ENCODE peak calls at places on chromosomes 11 and 22, in eight cellular contexts. S is effector CD4-positive, alpha-beta T cell; V is left ventricle myocardium inferior; Y is cardiac muscle cell; Q is dorsolateral prefrontal cortex; R is H7; H is GM12891; M is naive thymus-derived CD8-positive, alpha-beta T cell. Z is an unnamed sample.
A peak's percentile ranks its signal among the peaks of the same experiment; 100 is the strongest.

GRCh38 chr11:7589861-7590260 is 76.1 kb downstream of the PPFIBP2 start:
- DNase-seq in S (no peak), V (no peak), Y (no peak), Q (no peak), R (no peak), H (no peak), M (no peak), Z (no peak)

GRCh38 chr11:76677010-76677771 is 6.6 kb upstream of the LRRC32 start:
- DNase-seq in S (no peak), V (no peak), Y (no peak), Q (no peak), R (no peak), H (no peak), M (no peak), Z (no peak)

GRCh38 chr11:77353131-77353530 is 51.6 kb upstream of the GDPD4 start:
- DNase-seq in S (no peak), V (no peak), Y (no peak), Q (no peak), R (no peak), H (no peak), M (no peak), Z (no peak)

GRCh38 chr11:133898031-133898769 is 52.9 kb upstream of the SPATA19 start:
- DNase-seq in S (no peak), V (no peak), Y (no peak), Q (no peak), R (peak; percentile 89), H (no peak), M (no peak), Z (peak; percentile 77)

GRCh38 chr11:30830666-30831065 is 244.5 kb upstream of the MPPED2 start:
- DNase-seq in S (no peak), V (no peak), Y (no peak), Q (no peak), R (no peak), H (no peak), M (no peak), Z (no peak)

GRCh38 chr11:31996159-31996881 is 94.6 kb upstream of the RCN1 start:
- DNase-seq in S (no peak), V (no peak), Y (no peak), Q (no peak), R (no peak), H (no peak), M (no peak), Z (no peak)

GRCh38 chr11:69071086-69071800 is 22.5 kb downstream of the TPCN2 start:
- DNase-seq in S (no peak), V (no peak), Y (no peak), Q (no peak), R (no peak), H (no peak), M (no peak), Z (no peak)

GRCh38 chr11:59754494-59754858 is 700 bp upstream of the STX3 start:
- DNase-seq in S (no peak), V (peak; percentile 19), Y (no peak), Q (no peak), R (peak; percentile 48), H (peak; percentile 31), M (peak; percentile 12), Z (peak; percentile 29)

GRCh38 chr11:6362868-6363678 is 27.2 kb upstream of the SMPD1 start:
- DNase-seq in S (peak; percentile 53), V (peak; percentile 81), Y (peak; percentile 88), Q (peak; percentile 50), R (peak; percentile 72), H (peak; percentile 46), M (peak; percentile 47), Z (peak; percentile 87)

GRCh38 chr11:46239801-46240061 is 37.7 kb upstream of the CREB3L1 start:
- DNase-seq in S (no peak), V (no peak), Y (peak; percentile 48), Q (no peak), R (no peak), H (no peak), M (no peak), Z (no peak)

GRCh38 chr11:46916669-46917108 is 1.7 kb downstream of the LRP4 start:
- DNase-seq in S (no peak), V (peak; percentile 70), Y (peak; percentile 83), Q (no peak), R (peak; percentile 86), H (peak; percentile 43), M (no peak), Z (peak; percentile 80)

GRCh38 chr11:107716884-107717532 is 5.2 kb upstream of the SLN start:
- DNase-seq in S (no peak), V (no peak), Y (no peak), Q (no peak), R (no peak), H (no peak), M (no peak), Z (no peak)

GRCh38 chr11:110890995-110891394 is 178.8 kb upstream of the ARHGAP20 start:
- DNase-seq in S (no peak), V (no peak), Y (no peak), Q (no peak), R (no peak), H (no peak), M (no peak), Z (no peak)

GRCh38 chr11:128728767-128729587 is 35.1 kb downstream of the FLI1 start:
- DNase-seq in S (no peak), V (no peak), Y (no peak), Q (no peak), R (no peak), H (no peak), M (no peak), Z (no peak)

GRCh38 chr11:64924910-64925284 is 408 bp downstream of the PPP2R5B start:
- DNase-seq in S (no peak), V (no peak), Y (no peak), Q (no peak), R (peak; percentile 83), H (no peak), M (no peak), Z (no peak)

GRCh38 chr11:19781351-19781750 is 68.7 kb downstream of the NAV2 start:
- DNase-seq in S (no peak), V (no peak), Y (no peak), Q (no peak), R (no peak), H (no peak), M (no peak), Z (no peak)

GRCh38 chr11:76170473-76170872 is 35.8 kb downstream of the WNT11 start:
- DNase-seq in S (no peak), V (no peak), Y (no peak), Q (no peak), R (no peak), H (no peak), M (no peak), Z (no peak)

GRCh38 chr11:88629496-88629895 is 292.0 kb upstream of the CTSC start:
- DNase-seq in S (no peak), V (no peak), Y (no peak), Q (no peak), R (no peak), H (no peak), M (no peak), Z (no peak)

GRCh38 chr11:790721-791564 is 1.1 kb upstream of the CEND1 start:
- DNase-seq in S (no peak), V (no peak), Y (peak; percentile 41), Q (no peak), R (peak; percentile 94), H (no peak), M (no peak), Z (peak; percentile 70)

GRCh38 chr11:6612816-6613136 is 760 bp upstream of the TAF10 start:
- DNase-seq in S (no peak), V (no peak), Y (no peak), Q (no peak), R (peak; percentile 70), H (no peak), M (no peak), Z (peak; percentile 37)

GRCh38 chr22:25759825-25760231 is 17.8 kb downstream of the MYO18B start:
- DNase-seq in S (no peak), V (no peak), Y (peak; percentile 95), Q (no peak), R (no peak), H (no peak), M (no peak), Z (no peak)

GRCh38 chr11:131546218-131546895 is 175.9 kb downstream of the NTM start:
- DNase-seq in S (no peak), V (no peak), Y (no peak), Q (no peak), R (peak; percentile 44), H (no peak), M (no peak), Z (peak; percentile 42)

GRCh38 chr11:78192911-78193341 is 4.2 kb downstream of the USP35 start:
- DNase-seq in S (no peak), V (no peak), Y (peak; percentile 28), Q (no peak), R (no peak), H (no peak), M (no peak), Z (no peak)

GRCh38 chr11:72208281-72208680 is 8.3 kb upstream of the FOLR2 start:
- DNase-seq in S (no peak), V (no peak), Y (no peak), Q (no peak), R (no peak), H (no peak), M (no peak), Z (no peak)

GRCh38 chr11:47964546-47964945 is 15.8 kb upstream of the PTPRJ start:
- DNase-seq in S (no peak), V (no peak), Y (no peak), Q (no peak), R (no peak), H (no peak), M (no peak), Z (no peak)

GRCh38 chr22:38449776-38450175 is 5.2 kb downstream of the KCNJ4 start:
- DNase-seq in S (no peak), V (no peak), Y (no peak), Q (no peak), R (no peak), H (no peak), M (no peak), Z (no peak)

Z was measured in iPS-NIHi11.